ENCODE peak calls at places on chromosomes 3 and 15, in eight cellular contexts. V, P, L, I, Q, O, A and N are unnamed samples.

GRCh38 chr15:63969652-63970421 is 76.4 kb downstream of the DAPK2 start:
- DNase-seq in V (no peak), P (peak), L (no peak), I (no peak), Q (no peak), O (no peak), A (no peak), N (no peak)

GRCh38 chr3:50609743-50610085 is 1.9 kb downstream of the CISH start:
- DNase-seq in V (no peak), P (no peak), L (no peak), I (no peak), Q (no peak), O (no peak), A (no peak), N (no peak)

GRCh38 chr3:172148702-172149565 is 109.6 kb downstream of the FNDC3B start:
- DNase-seq in V (no peak), P (no peak), L (no peak), I (no peak), Q (no peak), O (no peak), A (no peak), N (no peak)

GRCh38 chr3:11718582-11719405 is 75.1 kb upstream of the VGLL4 start:
- DNase-seq in V (peak), P (peak), L (no peak), I (no peak), Q (peak), O (peak), A (no peak), N (peak)

GRCh38 chr15:63075072-63075995 is 32.8 kb downstream of the TPM1 start:
- DNase-seq in V (no peak), P (no peak), L (no peak), I (no peak), Q (no peak), O (no peak), A (no peak), N (no peak)

GRCh38 chr3:15528881-15529537 is 7.5 kb upstream of the COLQ start:
- DNase-seq in V (no peak), P (no peak), L (no peak), I (no peak), Q (no peak), O (no peak), A (no peak), N (no peak)

GRCh38 chr3:169966951-169967915 is 626 bp downstream of the SEC62 start:
- DNase-seq in V (no peak), P (peak), L (peak), I (peak), Q (peak), O (no peak), A (peak), N (no peak)

GRCh38 chr3:197306374-197307086 is 8.1 kb upstream of the DLG1 start:
- DNase-seq in V (no peak), P (peak), L (no peak), I (no peak), Q (no peak), O (no peak), A (no peak), N (no peak)

GRCh38 chr3:61830111-61830400 is 268.7 kb downstream of the PTPRG start:
- DNase-seq in V (no peak), P (peak), L (peak), I (no peak), Q (no peak), O (no peak), A (no peak), N (no peak)

GRCh38 chr3:120555661-120556509 is 40.3 kb upstream of the NDUFB4 start:
- DNase-seq in V (no peak), P (no peak), L (peak), I (no peak), Q (no peak), O (no peak), A (no peak), N (no peak)

GRCh38 chr3:196186661-196187573 is 24.3 kb downstream of the ZDHHC19 start:
- DNase-seq in V (no peak), P (no peak), L (no peak), I (no peak), Q (peak), O (no peak), A (peak), N (no peak)

GRCh38 chr15:48177875-48178611 is at the start of gene MYEF2:
- DNase-seq in V (no peak), P (peak), L (peak), I (no peak), Q (peak), O (peak), A (peak), N (peak)

GRCh38 chr3:77372634-77373346 is 332.9 kb downstream of the ROBO2 start:
- DNase-seq in V (no peak), P (no peak), L (no peak), I (no peak), Q (no peak), O (no peak), A (no peak), N (no peak)

GRCh38 chr3:17179381-17180205 is 294.8 kb downstream of the PLCL2 start:
- DNase-seq in V (no peak), P (no peak), L (peak), I (no peak), Q (peak), O (no peak), A (peak), N (no peak)

GRCh38 chr15:68821190-68821897 is 649 bp upstream of the ANP32A start:
- DNase-seq in V (no peak), P (no peak), L (no peak), I (no peak), Q (no peak), O (no peak), A (no peak), N (no peak)

GRCh38 chr3:69784854-69785523 is 45.7 kb downstream of the MITF start:
- DNase-seq in V (no peak), P (peak), L (no peak), I (no peak), Q (no peak), O (no peak), A (no peak), N (no peak)

GRCh38 chr15:81271761-81272644 is 51.9 kb downstream of the STARD5 start:
- DNase-seq in V (no peak), P (no peak), L (no peak), I (peak), Q (no peak), O (no peak), A (no peak), N (no peak)

GRCh38 chr3:153247331-153248311 is 85.6 kb downstream of the RAP2B start:
- DNase-seq in V (no peak), P (no peak), L (no peak), I (no peak), Q (no peak), O (no peak), A (no peak), N (no peak)